ENCODE peak calls at places on chromosomes 2 and 18, in ten cellular contexts. Y is stimulated activated CD8-positive, alpha-beta memory T cell treated with anti-CD3 and anti-CD28 coated beads, Interleukin-15, amount 100 ng/mL, for 4 hours; D is BJ; S is NCI-H2029; H is NCI-H510A; G is A549; R is NAMALWA; J is Kasumi-1; E is HFFc6; P is germinal center. N is an unnamed sample.

GRCh38 chr2:29628078-29628765 is 293.2 kb downstream of the ALK start:
- DNase-seq in Y (no peak), D (no peak), S (no peak), H (no peak), G (no peak), R (no peak), J (no peak), E (no peak), P (no peak), N (no peak)

GRCh38 chr2:164779383-164780057 is 62.1 kb downstream of the COBLL1 start:
- DNase-seq in Y (no peak), D (no peak), S (no peak), H (no peak), G (no peak), R (no peak), J (no peak), E (no peak), P (no peak), N (no peak)

GRCh38 chr2:17765423-17765822 is 11.5 kb downstream of the GEN1 start:
- DNase-seq in Y (no peak), D (no peak), S (no peak), H (no peak), G (peak; percentile 20), R (no peak), J (no peak), E (no peak), P (no peak), N (no peak)

GRCh38 chr2:86284401-86284841 is 53.0 kb downstream of the REEP1 start:
- DNase-seq in Y (no peak), D (no peak), S (no peak), H (no peak), G (no peak), R (no peak), J (no peak), E (no peak), P (no peak), N (no peak)

GRCh38 chr2:170816499-170817246 is at the start of gene GAD1:
- DNase-seq in Y (peak; percentile 38), D (no peak), S (peak; percentile 86), H (peak; percentile 95), G (peak; percentile 70), R (peak; percentile 70), J (peak; percentile 95), E (peak; percentile 61), P (peak; percentile 69), N (peak; percentile 57)

GRCh38 chr2:28997237-28997846 is 16.2 kb downstream of the TOGARAM2 start:
- DNase-seq in Y (no peak), D (no peak), S (no peak), H (no peak), G (no peak), R (no peak), J (no peak), E (peak; percentile 25), P (no peak), N (no peak)

GRCh38 chr2:191637182-191638078 is 40.5 kb upstream of the NABP1 start:
- DNase-seq in Y (no peak), D (no peak), S (peak; percentile 24), H (no peak), G (peak; percentile 51), R (peak; percentile 26), J (no peak), E (peak; percentile 66), P (no peak), N (no peak)

GRCh38 chr2:12020833-12021469 is 274.5 kb downstream of the LPIN1 start:
- DNase-seq in Y (no peak), D (no peak), S (no peak), H (no peak), G (no peak), R (no peak), J (no peak), E (no peak), P (no peak), N (no peak)

GRCh38 chr2:109324859-109325258 is 195.9 kb downstream of the SH3RF3 start:
- DNase-seq in Y (no peak), D (peak; percentile 98), S (no peak), H (no peak), G (no peak), R (no peak), J (no peak), E (peak; percentile 94), P (no peak), N (no peak)

GRCh38 chr2:95296036-95296435 is 1.1 kb upstream of the KCNIP3 start:
- DNase-seq in Y (no peak), D (no peak), S (peak; percentile 78), H (no peak), G (no peak), R (no peak), J (no peak), E (no peak), P (no peak), N (no peak)

GRCh38 chr2:231393149-231394131 is 2.1 kb upstream of the B3GNT7 start:
- DNase-seq in Y (peak; percentile 40), D (no peak), S (no peak), H (no peak), G (peak; percentile 24), R (peak; percentile 92), J (no peak), E (no peak), P (peak; percentile 90), N (no peak)

GRCh38 chr2:42314892-42315468 is 46.0 kb downstream of the COX7A2L start:
- DNase-seq in Y (no peak), D (peak; percentile 90), S (no peak), H (no peak), G (peak; percentile 57), R (no peak), J (peak; percentile 23), E (peak; percentile 84), P (no peak), N (peak; percentile 62)

GRCh38 chr18:4430836-4431235 is 24.3 kb downstream of the DLGAP1 start:
- DNase-seq in Y (no peak), D (no peak), S (no peak), H (no peak), G (no peak), R (no peak), J (no peak), E (no peak), P (no peak), N (no peak)

GRCh38 chr2:127014630-127015029 is 92.3 kb downstream of the BIN1 start:
- DNase-seq in Y (no peak), D (peak; percentile 80), S (no peak), H (no peak), G (peak; percentile 46), R (no peak), J (no peak), E (peak; percentile 92), P (no peak), N (no peak)

GRCh38 chr2:168295051-168295450 is 47.7 kb upstream of the STK39 start:
- DNase-seq in Y (no peak), D (no peak), S (no peak), H (no peak), G (no peak), R (no peak), J (no peak), E (no peak), P (no peak), N (no peak)

GRCh38 chr2:70258532-70258875 is 567 bp downstream of the PCYOX1 start:
- DNase-seq in Y (no peak), D (no peak), S (no peak), H (peak; percentile 42), G (peak; percentile 34), R (no peak), J (peak; percentile 22), E (peak; percentile 10), P (no peak), N (no peak)

GRCh38 chr2:26720322-26721166 is 28.0 kb downstream of the KCNK3 start:
- DNase-seq in Y (no peak), D (no peak), S (peak; percentile 70), H (no peak), G (peak; percentile 95), R (no peak), J (no peak), E (peak; percentile 54), P (no peak), N (peak; percentile 20)

GRCh38 chr2:201790989-201791388 is 10.3 kb upstream of the ALS2 start:
- DNase-seq in Y (no peak), D (no peak), S (no peak), H (no peak), G (no peak), R (no peak), J (no peak), E (no peak), P (no peak), N (no peak)

GRCh38 chr2:115115135-115115534 is 672.7 kb downstream of the DPP10 start:
- DNase-seq in Y (no peak), D (no peak), S (no peak), H (no peak), G (no peak), R (no peak), J (no peak), E (no peak), P (no peak), N (no peak)

GRCh38 chr2:159906315-159906714 is 108.3 kb upstream of the CD302 start:
- DNase-seq in Y (no peak), D (no peak), S (no peak), H (no peak), G (no peak), R (no peak), J (no peak), E (no peak), P (no peak), N (no peak)